ENCODE peak calls at places on chromosomes 6 and 20, in nine cellular contexts. D is LNCaP clone FGC; S is T-helper 2 cell; J is MCF 10A; Y is cardiac fibroblast; O is fibroblast of pulmonary artery; C is naive thymus-derived CD4-positive, alpha-beta T cell; U is C1 segment of cervical spinal cord; W is left ventricle myocardium superior. M is an unnamed sample.

GRCh38 chr6:168060521-168060931 is 18.5 kb downstream of the FRMD1 start:
- DNase-seq in D (peak), S (no peak), J (peak), Y (peak), O (peak), C (no peak), U (peak), W (peak), M (no peak)

GRCh38 chr6:89836637-89837222 is 7.0 kb downstream of the CASP8AP2 start:
- DNase-seq in D (no peak), S (no peak), J (no peak), Y (no peak), O (no peak), C (no peak), U (no peak), W (no peak), M (no peak)

GRCh38 chr6:42390228-42390934 is 61.3 kb downstream of the TRERF1 start:
- DNase-seq in D (no peak), S (peak), J (no peak), Y (no peak), O (no peak), C (peak), U (no peak), W (no peak), M (peak)

GRCh38 chr6:132683543-132683942 is 24.6 kb upstream of the TAAR1 start:
- DNase-seq in D (no peak), S (no peak), J (peak), Y (peak), O (peak), C (no peak), U (no peak), W (no peak), M (no peak)

GRCh38 chr6:47352169-47352568 is 42.5 kb upstream of the TNFRSF21 start:
- DNase-seq in D (no peak), S (no peak), J (no peak), Y (peak), O (peak), C (no peak), U (no peak), W (no peak), M (no peak)

GRCh38 chr20:19497064-19497463 is 261.0 kb upstream of the RIN2 start:
- DNase-seq in D (no peak), S (no peak), J (peak), Y (peak), O (peak), C (no peak), U (no peak), W (no peak), M (no peak)

GRCh38 chr6:4305056-4305455 is 169.7 kb upstream of the ECI2 start:
- DNase-seq in D (no peak), S (no peak), J (no peak), Y (no peak), O (no peak), C (no peak), U (no peak), W (no peak), M (no peak)

GRCh38 chr6:116663308-116663707 is 5.3 kb downstream of the ZUP1 start:
- DNase-seq in D (no peak), S (no peak), J (no peak), Y (no peak), O (no peak), C (no peak), U (no peak), W (no peak), M (no peak)

GRCh38 chr20:23190557-23190956 is 104.4 kb upstream of the CD93 start:
- DNase-seq in D (no peak), S (no peak), J (no peak), Y (no peak), O (no peak), C (no peak), U (no peak), W (no peak), M (no peak)

GRCh38 chr6:96743496-96743895 is 93.8 kb downstream of the GPR63 start:
- DNase-seq in D (no peak), S (no peak), J (no peak), Y (no peak), O (no peak), C (no peak), U (no peak), W (no peak), M (no peak)

GRCh38 chr6:227074-227782 is 65.1 kb upstream of the DUSP22 start:
- DNase-seq in D (no peak), S (no peak), J (no peak), Y (no peak), O (no peak), C (no peak), U (no peak), W (no peak), M (no peak)

GRCh38 chr6:142763205-142763604 is 181.8 kb downstream of the HIVEP2 start:
- DNase-seq in D (no peak), S (no peak), J (no peak), Y (peak), O (peak), C (no peak), U (no peak), W (no peak), M (no peak)

GRCh38 chr6:125835221-125835744 is 44.5 kb downstream of the NCOA7 start:
- DNase-seq in D (no peak), S (no peak), J (no peak), Y (peak), O (peak), C (no peak), U (no peak), W (no peak), M (no peak)

GRCh38 chr6:25787469-25787868 is 32.9 kb downstream of the SLC17A4 start:
- DNase-seq in D (no peak), S (no peak), J (no peak), Y (no peak), O (no peak), C (no peak), U (no peak), W (no peak), M (no peak)

GRCh38 chr6:134840086-134840485 is 109.8 kb downstream of the ALDH8A1 start:
- DNase-seq in D (no peak), S (no peak), J (no peak), Y (no peak), O (no peak), C (no peak), U (no peak), W (no peak), M (no peak)

GRCh38 chr20:63198606-63199005 is 17.3 kb downstream of the YTHDF1 start:
- DNase-seq in D (no peak), S (no peak), J (no peak), Y (no peak), O (no peak), C (no peak), U (no peak), W (no peak), M (no peak)

GRCh38 chr6:6751615-6752014 is 163.1 kb downstream of the LY86 start:
- DNase-seq in D (no peak), S (no peak), J (peak), Y (no peak), O (no peak), C (no peak), U (no peak), W (no peak), M (no peak)

GRCh38 chr6:44564906-44565524 is 177.5 kb downstream of the CDC5L start:
- DNase-seq in D (no peak), S (no peak), J (no peak), Y (no peak), O (no peak), C (no peak), U (no peak), W (no peak), M (no peak)

GRCh38 chr6:41713161-41713649 is 22.2 kb downstream of the TFEB start:
- DNase-seq in D (no peak), S (no peak), J (peak), Y (peak), O (peak), C (no peak), U (peak), W (peak), M (no peak)

GRCh38 chr6:65229768-65230167 is 477.3 kb downstream of the EYS start:
- DNase-seq in D (no peak), S (no peak), J (peak), Y (peak), O (peak), C (no peak), U (no peak), W (no peak), M (no peak)

GRCh38 chr6:27889628-27890315 is 22.4 kb downstream of the OR2B2 start:
- DNase-seq in D (no peak), S (no peak), J (peak), Y (no peak), O (no peak), C (no peak), U (no peak), W (no peak), M (no peak)

GRCh38 chr6:7256785-7257184 is 56.2 kb downstream of the SSR1 start:
- DNase-seq in D (no peak), S (no peak), J (no peak), Y (no peak), O (no peak), C (no peak), U (no peak), W (no peak), M (no peak)

M was measured in effector memory CD4-positive, alpha-beta T cell.